ENCODE peak calls at places on chromosomes 13 and 19, in ten cellular contexts. W is stimulated activated CD8-positive, alpha-beta memory T cell treated with anti-CD3 and anti-CD28 coated beads, Interleukin-4, amount 100 ng/mL, for 4 hours; K is COLO829; G is AG04449; S is PC-3; U is C1 segment of cervical spinal cord; B is adrenal gland; C is MM.1S; Y is stimulated activated CD4-positive, alpha-beta T cell treated with anti-CD3 and anti-CD28 coated beads, Interleukin-12 subunit alpha, Interleukin-12 subunit beta, amount 100 ng/mL, for 48 hours; O is H9. T is an unnamed sample.

GRCh38 chr13:40665061-40665753 is 1.2 kb downstream of the FOXO1 start:
- DNase-seq in W (no peak), K (no peak), G (no peak), S (peak), U (peak), B (peak), C (peak), Y (no peak), O (no peak), T (peak)

GRCh38 chr19:3406571-3407111 is 40.3 kb downstream of the NFIC start:
- DNase-seq in W (no peak), K (no peak), G (no peak), S (no peak), U (no peak), B (no peak), C (no peak), Y (no peak), O (no peak), T (no peak)

GRCh38 chr13:28849441-28849840 is 29.3 kb downstream of the MTUS2 start:
- DNase-seq in W (no peak), K (no peak), G (no peak), S (no peak), U (no peak), B (no peak), C (no peak), Y (no peak), O (no peak), T (no peak)

GRCh38 chr13:42395066-42395821 is 123.3 kb downstream of the AKAP11 start:
- DNase-seq in W (no peak), K (no peak), G (no peak), S (no peak), U (no peak), B (no peak), C (no peak), Y (no peak), O (no peak), T (no peak)

GRCh38 chr13:42215578-42216421 is 56.2 kb upstream of the AKAP11 start:
- DNase-seq in W (no peak), K (peak), G (no peak), S (peak), U (no peak), B (peak), C (peak), Y (no peak), O (peak), T (no peak)

GRCh38 chr13:108981407-108981806 is 352.0 kb downstream of the MYO16 start:
- DNase-seq in W (no peak), K (no peak), G (no peak), S (no peak), U (no peak), B (peak), C (no peak), Y (no peak), O (no peak), T (no peak)

GRCh38 chr19:45250216-45250831 is 747 bp upstream of the MARK4 start:
- DNase-seq in W (no peak), K (no peak), G (no peak), S (no peak), U (no peak), B (no peak), C (peak), Y (no peak), O (no peak), T (no peak)

GRCh38 chr13:60398949-60399589 is 2.0 kb downstream of the TDRD3 start:
- DNase-seq in W (no peak), K (no peak), G (no peak), S (no peak), U (no peak), B (no peak), C (no peak), Y (no peak), O (no peak), T (no peak)

GRCh38 chr13:113997845-113998751 is 24.2 kb upstream of the C13orf46 start:
- DNase-seq in W (no peak), K (no peak), G (no peak), S (peak), U (no peak), B (no peak), C (no peak), Y (no peak), O (no peak), T (no peak)

GRCh38 chr13:49821216-49821820 is 28.8 kb upstream of the KPNA3 start:
- DNase-seq in W (no peak), K (no peak), G (no peak), S (no peak), U (no peak), B (no peak), C (no peak), Y (no peak), O (no peak), T (no peak)

GRCh38 chr13:98828614-98829013 is 76.1 kb upstream of the SLC15A1 start:
- DNase-seq in W (no peak), K (no peak), G (no peak), S (no peak), U (no peak), B (no peak), C (no peak), Y (no peak), O (no peak), T (no peak)

GRCh38 chr19:14556662-14557188 is 15.1 kb downstream of the NDUFB7 start:
- DNase-seq in W (peak), K (peak), G (no peak), S (peak), U (peak), B (peak), C (peak), Y (peak), O (peak), T (peak)

GRCh38 chr19:15562145-15562544 is 52.9 kb upstream of the CYP4F8 start:
- DNase-seq in W (no peak), K (no peak), G (no peak), S (no peak), U (no peak), B (no peak), C (no peak), Y (no peak), O (no peak), T (no peak)

T was measured in H1.